ENCODE peak calls at places on chromosomes 6 and 20, in ten cellular contexts. R is prostate gland; E is ELR; C is NCI-H187; Y is nucleus accumbens; A is stimulated activated CD4-positive, alpha-beta T cell treated with anti-CD3 and anti-CD28 coated beads, Interleukin-12 subunit alpha, Interleukin-12 subunit beta, amount 100 ng/mL, for 4 hours; P is stimulated activated naive CD4-positive, alpha-beta T cell; N is activated CD4-positive, alpha-beta T cell treated with anti-CD3 and anti-CD28 coated beads, Interleukin-2, amount 10 ng/mL, durations not matched to agents 7 days and 5 days; H is HFF-Myc; O is WTC11. U is an unnamed sample.

GRCh38 chr6:7912024-7912423 is 1.4 kb upstream of the TXNDC5 start:
- DNase-seq in R (no peak), E (no peak), C (no peak), Y (no peak), A (no peak), P (no peak), N (no peak), H (no peak), O (no peak), U (no peak)

GRCh38 chr20:45311589-45312211 is 3.6 kb upstream of the MATN4 start:
- DNase-seq in R (peak; percentile 27), E (peak; percentile 78), C (no peak), Y (no peak), A (peak; percentile 73), P (peak; percentile 17), N (peak; percentile 64), H (no peak), O (peak; percentile 92), U (peak; percentile 93)

GRCh38 chr6:152804150-152804549 is 53.6 kb downstream of the VIP start:
- DNase-seq in R (no peak), E (no peak), C (no peak), Y (no peak), A (no peak), P (no peak), N (no peak), H (no peak), O (no peak), U (no peak)

GRCh38 chr6:133083248-133083967 is 157.7 kb upstream of the EYA4 start:
- DNase-seq in R (no peak), E (no peak), C (no peak), Y (no peak), A (no peak), P (no peak), N (no peak), H (no peak), O (no peak), U (no peak)

GRCh38 chr20:43384321-43384940 is 73.3 kb upstream of the SRSF6 start:
- DNase-seq in R (no peak), E (no peak), C (no peak), Y (no peak), A (no peak), P (no peak), N (no peak), H (no peak), O (no peak), U (no peak)

GRCh38 chr6:89353702-89354392 is 1.3 kb upstream of the UBE2J1 start:
- DNase-seq in R (no peak), E (no peak), C (no peak), Y (no peak), A (no peak), P (no peak), N (no peak), H (no peak), O (no peak), U (no peak)

GRCh38 chr6:157059781-157060180 is 263.5 kb downstream of the TMEM242 start:
- DNase-seq in R (no peak), E (no peak), C (no peak), Y (no peak), A (no peak), P (no peak), N (no peak), H (no peak), O (no peak), U (no peak)

GRCh38 chr6:47414517-47415167 is 62.9 kb upstream of the CD2AP start:
- DNase-seq in R (peak; percentile 42), E (peak; percentile 62), C (no peak), Y (no peak), A (no peak), P (no peak), N (peak; percentile 53), H (no peak), O (no peak), U (no peak)

GRCh38 chr20:9532069-9532809 is 17.8 kb downstream of the LAMP5 start:
- DNase-seq in R (no peak), E (peak; percentile 6), C (no peak), Y (no peak), A (no peak), P (no peak), N (no peak), H (peak; percentile 58), O (no peak), U (no peak)

GRCh38 chr6:134908906-134909516 is 40.9 kb downstream of the ALDH8A1 start:
- DNase-seq in R (no peak), E (peak; percentile 96), C (no peak), Y (no peak), A (no peak), P (no peak), N (peak; percentile 12), H (peak; percentile 53), O (no peak), U (no peak)

GRCh38 chr6:14596410-14596809 is 478.8 kb downstream of the CD83 start:
- DNase-seq in R (no peak), E (peak; percentile 59), C (no peak), Y (no peak), A (no peak), P (no peak), N (no peak), H (peak; percentile 46), O (no peak), U (no peak)

GRCh38 chr6:136031982-136032381 is 180.5 kb downstream of the PDE7B start:
- DNase-seq in R (no peak), E (peak; percentile 58), C (no peak), Y (no peak), A (no peak), P (no peak), N (peak; percentile 12), H (no peak), O (no peak), U (no peak)

GRCh38 chr6:79756496-79756895 is 125.4 kb downstream of the SH3BGRL2 start:
- DNase-seq in R (no peak), E (no peak), C (no peak), Y (no peak), A (no peak), P (no peak), N (no peak), H (no peak), O (no peak), U (no peak)

U was measured in iPS-NIHi11.